ENCODE peak calls at places on chromosomes 4 and X, in nine cellular contexts. T, A, O, I, R, C, G, X and L are unnamed samples.

GRCh38 chr4:56978750-56979303 is at the start of gene POLR2B:
- DNase-seq in T (peak; percentile 94), A (peak; percentile 73), O (peak; percentile 96), I (peak; percentile 97), R (peak; percentile 96), C (peak; percentile 87), G (peak; percentile 93), X (peak; percentile 90), L (peak; percentile 94)

GRCh38 chr4:71473541-71474240 is 134.9 kb downstream of the SLC4A4 start:
- DNase-seq in T (no peak), A (no peak), O (no peak), I (no peak), R (no peak), C (no peak), G (no peak), X (no peak), L (no peak)

GRCh38 chr4:114921790-114922581 is 191.4 kb downstream of the NDST4 start:
- DNase-seq in T (no peak), A (no peak), O (no peak), I (no peak), R (no peak), C (no peak), G (no peak), X (no peak), L (no peak)

GRCh38 chr4:136056748-136057147 is 1475.5 kb downstream of the PCDH18 start:
- DNase-seq in T (no peak), A (no peak), O (no peak), I (no peak), R (no peak), C (no peak), G (no peak), X (no peak), L (no peak)

GRCh38 chr4:138953962-138954371 is 61.6 kb upstream of the NOCT start:
- DNase-seq in T (no peak), A (no peak), O (no peak), I (no peak), R (peak; percentile 88), C (no peak), G (no peak), X (no peak), L (no peak)

GRCh38 chrX:86263526-86263925 is 115.3 kb downstream of the DACH2 start:
- DNase-seq in T (no peak), A (no peak), O (no peak), I (no peak), R (no peak), C (no peak), G (no peak), X (no peak), L (no peak)

GRCh38 chrX:11944486-11944885 is 186.4 kb downstream of the MSL3 start:
- DNase-seq in T (no peak), A (no peak), O (peak; percentile 49), I (no peak), R (peak; percentile 82), C (peak; percentile 3), G (peak; percentile 38), X (peak; percentile 26), L (no peak)

GRCh38 chrX:84735025-84735424 is 232.8 kb upstream of the HDX start:
- DNase-seq in T (no peak), A (no peak), O (peak; percentile 22), I (no peak), R (no peak), C (no peak), G (no peak), X (no peak), L (no peak)

GRCh38 chrX:132367314-132367713 is 121.5 kb downstream of the MBNL3 start:
- DNase-seq in T (no peak), A (no peak), O (no peak), I (no peak), R (no peak), C (no peak), G (no peak), X (no peak), L (no peak)

GRCh38 chrX:14529288-14529989 is at the start of gene GLRA2:
- DNase-seq in T (no peak), A (no peak), O (peak; percentile 58), I (no peak), R (peak; percentile 20), C (no peak), G (peak; percentile 41), X (no peak), L (no peak)

GRCh38 chr4:83013420-83013867 is 2.8 kb upstream of the LIN54 start:
- DNase-seq in T (no peak), A (no peak), O (no peak), I (no peak), R (no peak), C (no peak), G (no peak), X (peak; percentile 27), L (no peak)

GRCh38 chr4:113331811-113332210 is 282.4 kb downstream of the ANK2 start:
- DNase-seq in T (no peak), A (no peak), O (peak; percentile 7), I (no peak), R (no peak), C (no peak), G (no peak), X (no peak), L (no peak)

GRCh38 chrX:154806837-154807501 is 1.7 kb upstream of the MPP1 start:
- DNase-seq in T (no peak), A (no peak), O (no peak), I (no peak), R (no peak), C (no peak), G (no peak), X (no peak), L (no peak)

GRCh38 chr4:11119474-11119873 is 309.2 kb downstream of the HS3ST1 start:
- DNase-seq in T (no peak), A (no peak), O (no peak), I (no peak), R (no peak), C (no peak), G (no peak), X (no peak), L (no peak)

GRCh38 chr4:127284236-127284635 is 348.5 kb upstream of the INTU start:
- DNase-seq in T (no peak), A (no peak), O (no peak), I (no peak), R (no peak), C (no peak), G (no peak), X (no peak), L (no peak)

DNA sequence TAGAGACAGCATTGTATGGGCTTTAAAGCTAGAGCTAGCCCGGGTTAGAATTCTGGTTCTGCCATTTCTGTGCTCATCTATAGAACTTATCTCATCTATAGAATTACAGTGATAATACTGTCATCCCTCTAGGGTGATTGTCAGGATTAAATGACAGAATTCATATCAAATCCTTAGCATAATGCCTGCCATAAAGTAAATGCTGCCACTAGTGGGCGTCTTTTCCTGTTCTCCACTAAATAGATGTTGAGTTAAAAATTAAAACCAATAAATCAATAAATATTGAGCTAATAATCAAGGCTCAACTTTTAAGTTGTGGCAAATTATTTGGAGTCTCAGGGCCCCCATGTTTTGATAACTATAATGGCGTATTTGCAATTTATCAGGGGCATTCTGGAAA is 19.7 kb downstream of the GRIA3 start:
- DNase-seq in T (no peak), A (no peak), O (no peak), I (no peak), R (no peak), C (no peak), G (no peak), X (no peak), L (no peak)
- TF ChIP-seq CTCF in T (no peak), A (no peak), O (no peak), I (no peak), R (no peak), C (no peak), G (no peak), X (peak; percentile 47), L (no peak)

GRCh38 chr4:118012142-118012541 is 22.1 kb upstream of the NDST3 start:
- DNase-seq in T (no peak), A (no peak), O (no peak), I (no peak), R (no peak), C (no peak), G (no peak), X (no peak), L (no peak)
- TF ChIP-seq CTCF in T (peak; percentile 45), A (no peak), O (no peak), I (no peak), R (peak; percentile 16), C (no peak), G (peak; percentile 42), X (peak; percentile 40), L (no peak)

GRCh38 chr4:81375745-81376144 is 96.0 kb downstream of the RASGEF1B start:
- DNase-seq in T (no peak), A (no peak), O (no peak), I (no peak), R (no peak), C (no peak), G (no peak), X (no peak), L (no peak)

GRCh38 chr4:81366786-81367185 is 104.9 kb downstream of the RASGEF1B start:
- DNase-seq in T (no peak), A (no peak), O (no peak), I (no peak), R (no peak), C (no peak), G (no peak), X (no peak), L (no peak)

GRCh38 chr4:81369898-81370297 is 101.8 kb downstream of the RASGEF1B start:
- DNase-seq in T (no peak), A (no peak), O (no peak), I (no peak), R (peak; percentile 12), C (no peak), G (no peak), X (no peak), L (no peak)
- TF ChIP-seq CTCF in T (no peak), A (no peak), O (peak; percentile 18), I (no peak), R (no peak), C (no peak), G (no peak), X (no peak), L (no peak)

GRCh38 chr4:145775406-145775805 is 95.5 kb downstream of the C4orf51 start:
- DNase-seq in T (no peak), A (no peak), O (no peak), I (no peak), R (no peak), C (no peak), G (no peak), X (no peak), L (no peak)
- TF ChIP-seq CTCF in T (no peak), A (no peak), O (no peak), I (no peak), R (no peak), C (no peak), G (no peak), X (no peak), L (no peak)

DNA sequence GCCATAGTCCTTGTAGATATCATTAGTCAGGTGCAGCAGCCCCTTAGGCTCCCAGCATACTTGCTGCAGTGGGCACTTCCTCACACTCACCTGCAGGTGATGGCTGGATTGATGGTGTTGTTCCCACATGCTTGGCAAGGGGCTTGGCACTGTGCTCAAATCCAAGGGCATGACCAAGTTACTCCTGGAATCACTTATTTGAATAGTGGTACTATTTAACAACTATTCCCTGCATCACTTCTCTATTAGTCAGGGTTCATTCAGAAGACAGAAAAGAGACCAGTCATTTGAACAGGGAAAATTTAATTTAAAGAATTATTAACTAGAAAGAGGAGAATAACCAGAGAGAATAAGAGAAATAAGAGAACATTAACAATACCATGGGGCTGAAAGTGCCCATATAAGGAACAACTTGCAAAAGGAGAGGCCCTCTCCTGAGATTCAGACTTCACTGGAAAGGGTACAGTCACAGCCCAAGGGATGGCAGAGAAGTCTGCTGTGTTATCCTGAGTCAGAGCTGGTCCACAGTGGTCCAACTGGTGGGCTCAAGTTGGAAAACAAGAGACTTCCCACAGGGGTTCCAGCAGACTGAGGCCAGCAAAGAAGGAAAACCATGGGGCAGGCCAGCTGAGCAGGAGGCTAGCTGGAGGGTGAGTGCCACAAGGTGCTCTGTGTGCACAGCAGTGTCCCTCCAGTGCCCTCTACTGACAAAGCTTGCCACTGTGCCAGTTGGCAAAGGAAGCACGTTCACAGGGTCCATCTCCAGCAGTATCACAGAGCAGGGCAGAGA is 9.8 kb downstream of the SPP1 start:
- DNase-seq in T (peak; percentile 52), A (no peak), O (peak; percentile 43), I (peak; percentile 68), R (peak; percentile 46), C (no peak), G (peak; percentile 46), X (peak; percentile 67), L (peak; percentile 84)
- TF ChIP-seq CTCF in T (peak; percentile 71), A (peak; percentile 52), O (peak; percentile 39), I (peak; percentile 51), R (peak; percentile 66), C (peak; percentile 50), G (no peak), X (peak; percentile 64), L (peak; percentile 74)